ENCODE peak calls at places on chromosome 6, in eight cellular contexts. R, T, O, E, W, Y, G and A are unnamed samples. For H3K36me3 and H3K27me3, the result is how much of the 10 kb centered on the place peaks cover.

GRCh38 chr6:88359530-88360202 is 193.5 kb upstream of the CNR1 start:
- DNase-seq in G (no peak), Y (no peak), E (no peak), W (no peak), O (no peak), R (no peak), T (no peak), A (peak)

GRCh38 chr6:140774080-140774505 is 1358.6 kb upstream of the GJE1 start:
- DNase-seq in R (no peak), E (no peak), W (peak), G (no peak), O (no peak), Y (no peak), T (no peak), A (no peak)

GRCh38 chr6:36120979-36121706 is 9.2 kb upstream of the MAPK13 start:
- DNase-seq in O (peak), G (peak), W (peak), E (peak), T (no peak), Y (no peak), R (peak), A (peak)

GRCh38 chr6:100883347-100883746 is 2.2 kb upstream of the ASCC3 start:
- DNase-seq in W (no peak), E (no peak), R (no peak), O (no peak), G (no peak), Y (no peak), T (no peak), A (no peak)

GRCh38 chr6:39344821-39345280 is 22.3 kb upstream of the KCNK16 start:
- DNase-seq in T (no peak), O (no peak), G (no peak), W (no peak), R (no peak), Y (no peak), E (peak), A (peak)

GRCh38 chr6:106199998-106200397 is 113.9 kb downstream of the PRDM1 start:
- DNase-seq in W (no peak), E (no peak), O (no peak), Y (no peak), T (no peak), R (no peak), G (no peak), A (no peak)

GRCh38 chr6:111614833-111615582 is 9.3 kb upstream of the TRAF3IP2 start:
- DNase-seq in Y (no peak), G (no peak), T (no peak), E (peak), O (no peak), R (no peak), W (peak), A (peak)

GRCh38 chr6:135331002-135331401 is 149.9 kb downstream of the MYB start:
- DNase-seq in R (no peak), E (no peak), W (no peak), G (no peak), Y (no peak), O (no peak), T (no peak), A (no peak)

GRCh38 chr6:73803562-73804221 is 107.7 kb downstream of the CD109 start:
- DNase-seq in O (no peak), T (peak), R (no peak), G (no peak), Y (no peak), W (peak), E (peak), A (peak)

GRCh38 chr6:51866867-51867266 is 220.5 kb downstream of the PKHD1 start:
- DNase-seq in O (no peak), W (no peak), E (no peak), R (no peak), G (no peak), T (no peak), Y (no peak), A (no peak)

GRCh38 chr6:83265384-83265783 is 72.2 kb downstream of the RWDD2A start:
- DNase-seq in O (no peak), G (no peak), T (no peak), R (no peak), W (no peak), Y (no peak), E (no peak), A (no peak)

GRCh38 chr6:39166189-39166917 is 51.4 kb upstream of the SAYSD1 start:
- DNase-seq in W (peak), E (peak), O (peak), T (peak), Y (peak), R (peak), G (peak), A (peak)

GRCh38 chr6:110412258-110412839 is 3.0 kb downstream of the DDO start:
- DNase-seq in Y (no peak), G (no peak), T (no peak), W (no peak), E (peak), R (no peak), O (no peak), A (no peak)

GRCh38 chr6:73074175-73074574 is 151.1 kb downstream of the KHDC1L start:
- DNase-seq in G (no peak), W (no peak), E (no peak), T (no peak), R (no peak), O (no peak), Y (no peak), A (no peak)

DNA sequence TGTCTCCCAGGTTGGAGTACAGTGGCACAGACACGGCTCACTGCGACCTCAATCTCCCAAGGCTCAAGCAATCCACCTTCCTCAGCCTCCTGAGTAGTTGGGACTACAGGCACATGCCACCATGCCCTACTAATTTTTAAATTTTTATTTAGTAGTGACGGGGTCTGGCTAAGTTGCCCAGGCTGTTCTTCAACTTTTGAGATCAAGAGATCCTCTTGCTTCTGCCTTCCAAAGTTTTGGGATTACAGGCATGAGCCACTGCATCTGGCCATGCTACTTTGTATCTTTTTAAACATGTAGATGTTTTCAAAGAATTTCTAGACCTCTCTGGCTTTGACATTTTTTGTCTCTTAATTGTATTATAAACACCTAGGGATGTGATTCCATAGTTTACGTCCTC is 1.4 kb downstream of the ADAT2 start:
- DNase-seq in T (no peak), Y (no peak), E (no peak), W (no peak), G (no peak), R (no peak), O (no peak), A (no peak)
- H3K4me3 ChIP-seq in T (peak), Y (peak), E (no peak), W (no peak), G (no peak), R (no peak), O (peak), A (no peak)

GRCh38 chr6:13641315-13641714 is 26.2 kb downstream of the NOL7 start:
- DNase-seq in T (no peak), E (no peak), Y (no peak), O (no peak), R (no peak), G (no peak), W (no peak), A (no peak)

GRCh38 chr6:13638014-13638413 is 22.9 kb downstream of the NOL7 start:
- DNase-seq in O (no peak), R (no peak), E (no peak), W (no peak), T (no peak), G (no peak), Y (no peak), A (no peak)

GRCh38 chr6:13643125-13643524 is 28.0 kb downstream of the NOL7 start:
- DNase-seq in R (no peak), T (no peak), W (no peak), E (no peak), O (no peak), G (no peak), Y (no peak), A (no peak)

GRCh38 chr6:13635948-13636658 is 21.0 kb downstream of the NOL7 start:
- DNase-seq in W (peak), R (no peak), T (no peak), G (no peak), Y (no peak), O (no peak), E (no peak), A (no peak)

GRCh38 chr6:13638626-13639025 is 23.5 kb downstream of the NOL7 start:
- DNase-seq in Y (no peak), T (no peak), G (no peak), R (no peak), W (no peak), E (no peak), O (no peak), A (no peak)
- H3K36me3 ChIP-seq in Y (under half), T (half or more), G (under half), R (under half), W (under half), E (under half), O (under half), A (under half)

GRCh38 chr6:29129326-29130012 is 21.6 kb downstream of the OR2J3 start:
- DNase-seq in R (no peak), O (no peak), T (no peak), E (no peak), G (no peak), W (no peak), Y (no peak), A (no peak)
- H3K27me3 ChIP-seq in R (under half), O (under half), T (under half), E (half or more), G (under half), W (under half), Y (under half), A (under half)

GRCh38 chr6:158870418-158870957 is 51.3 kb upstream of the EZR start:
- DNase-seq in R (peak), G (no peak), T (no peak), W (no peak), E (no peak), O (no peak), Y (no peak), A (no peak)
- H3K4me3 ChIP-seq in R (peak), G (peak), T (peak), W (no peak), E (peak), O (peak), Y (peak), A (peak)